ENCODE peak calls at places on chromosomes 16 and 17, in five cellular contexts. K is sigmoid colon, H is suprapubic skin, D is upper lobe of left lung, X is Panc1. R is an unnamed sample.

GRCh38 chr16:35559911-35560636 is 2100.7 kb downstream of the TP53TG3F start:
- DNase-seq in X (no peak), D (no peak), H (no peak), K (no peak), R (no peak)

GRCh38 chr17:32487460-32488176 is 825 bp downstream of the CDK5R1 start:
- DNase-seq in H (no peak), D (peak; percentile 77), X (no peak), K (no peak), R (peak; percentile 87)

GRCh38 chr16:23848958-23849357 is 13.2 kb downstream of the PRKCB start:
- DNase-seq in H (no peak), K (no peak), X (no peak), D (no peak), R (no peak)

GRCh38 chr17:53633856-53634255 is 188.9 kb upstream of the KIF2B start:
- DNase-seq in D (no peak), K (no peak), X (no peak), H (no peak), R (no peak)

GRCh38 chr17:5605452-5605851 is 21.1 kb upstream of the NLRP1 start:
- DNase-seq in X (no peak), H (no peak), K (no peak), D (no peak), R (no peak)

GRCh38 chr17:42438600-42439567 is 15.8 kb upstream of the CAVIN1 start:
- DNase-seq in K (no peak), X (no peak), D (no peak), H (peak; percentile 53), R (peak; percentile 81)

GRCh38 chr17:81432873-81433451 is 37.7 kb downstream of the BAHCC1 start:
- DNase-seq in X (no peak), H (no peak), D (peak; percentile 66), K (no peak), R (no peak)

GRCh38 chr17:73331060-73331459 is 19.3 kb upstream of the CDC42EP4 start:
- DNase-seq in K (no peak), X (no peak), D (no peak), H (no peak), R (no peak)

GRCh38 chr17:2171725-2172446 is 117.0 kb downstream of the HIC1 start:
- DNase-seq in D (no peak), K (peak; percentile 96), X (no peak), H (no peak), R (no peak)

GRCh38 chr16:12458591-12459400 is 344.9 kb downstream of the CPPED1 start:
- DNase-seq in K (no peak), X (no peak), H (no peak), D (no peak), R (peak; percentile 89)

DNA sequence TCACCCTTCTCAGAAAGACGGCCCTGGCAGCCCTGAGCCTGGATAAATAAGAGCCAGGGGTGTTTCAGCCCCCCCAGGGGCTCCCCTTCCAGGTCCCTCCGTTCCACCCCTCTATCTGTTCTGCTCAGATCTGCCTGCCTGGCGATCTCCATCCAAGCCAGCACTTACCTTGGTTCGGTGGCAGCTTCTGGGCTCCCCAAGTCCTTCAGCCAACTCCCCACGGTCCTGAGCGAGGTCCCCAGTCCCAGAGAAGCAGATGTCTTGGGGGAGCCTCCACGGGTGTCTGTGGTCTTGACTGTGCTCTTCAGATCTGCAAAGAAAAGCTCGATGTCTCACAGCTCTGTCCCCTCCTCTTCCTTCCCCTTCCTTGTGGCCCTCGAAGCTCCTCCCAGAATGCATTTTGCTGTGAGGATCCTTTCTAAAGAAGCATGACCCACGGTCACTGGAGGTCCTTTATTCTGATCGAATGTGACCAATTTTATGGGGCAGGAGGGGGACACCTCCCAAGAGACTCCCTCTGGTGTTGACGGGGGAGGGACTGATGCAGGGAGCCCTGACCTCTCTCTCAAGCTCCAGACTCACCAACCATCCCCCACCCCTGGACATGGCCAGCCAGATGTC is at the start of gene PIK3R6:
- DNase-seq in K (no peak), H (no peak), D (no peak), X (no peak), R (no peak)
- H3K4me3 ChIP-seq in K (no peak within 1 kb of the TSS), H (no peak within 1 kb of the TSS), D (peak within 1 kb of the TSS; percentile 28), X (no peak within 1 kb of the TSS), R (peak within 1 kb of the TSS; percentile 3)

DNA sequence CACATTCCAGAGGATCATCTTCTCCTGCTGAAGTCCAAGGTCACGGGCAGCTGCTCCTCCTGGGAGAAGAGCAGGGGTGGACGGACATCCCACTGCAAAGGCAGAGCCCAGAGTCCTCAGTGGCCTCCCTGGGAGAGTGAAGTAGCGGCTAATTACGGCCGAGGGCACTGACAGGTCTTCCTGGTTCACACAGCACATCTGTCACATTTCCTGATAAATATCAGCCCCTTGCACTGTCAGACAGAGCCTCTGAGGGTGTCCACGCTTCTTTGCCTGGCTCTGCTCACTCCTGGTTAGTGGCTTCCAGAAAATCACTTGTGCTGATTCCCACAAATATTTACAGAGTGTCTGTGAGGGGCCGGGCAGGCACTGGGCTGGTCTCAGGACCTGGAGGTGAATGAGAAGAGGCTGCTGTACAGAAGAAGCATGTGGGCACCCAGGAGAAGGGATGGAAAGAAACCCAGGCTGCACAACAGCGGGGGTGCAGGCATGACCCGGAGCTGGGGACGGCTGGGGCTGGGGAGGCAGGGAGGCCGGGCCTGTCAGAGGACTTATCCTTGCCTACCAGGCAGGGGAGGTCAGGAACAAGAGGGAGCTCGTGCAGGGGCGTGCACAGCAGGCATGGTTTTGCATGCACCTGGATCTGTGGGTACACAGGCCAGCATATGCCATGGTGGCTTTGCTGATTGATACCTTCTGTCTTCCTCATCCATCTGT is 258.2 kb upstream of the TNRC6C start:
- DNase-seq in K (no peak), D (no peak), H (no peak), X (no peak), R (no peak)
- TF ChIP-seq POLR2AphosphoS5 in K (no peak), D (no peak), H (no peak), X (no peak), R (no peak)

DNA sequence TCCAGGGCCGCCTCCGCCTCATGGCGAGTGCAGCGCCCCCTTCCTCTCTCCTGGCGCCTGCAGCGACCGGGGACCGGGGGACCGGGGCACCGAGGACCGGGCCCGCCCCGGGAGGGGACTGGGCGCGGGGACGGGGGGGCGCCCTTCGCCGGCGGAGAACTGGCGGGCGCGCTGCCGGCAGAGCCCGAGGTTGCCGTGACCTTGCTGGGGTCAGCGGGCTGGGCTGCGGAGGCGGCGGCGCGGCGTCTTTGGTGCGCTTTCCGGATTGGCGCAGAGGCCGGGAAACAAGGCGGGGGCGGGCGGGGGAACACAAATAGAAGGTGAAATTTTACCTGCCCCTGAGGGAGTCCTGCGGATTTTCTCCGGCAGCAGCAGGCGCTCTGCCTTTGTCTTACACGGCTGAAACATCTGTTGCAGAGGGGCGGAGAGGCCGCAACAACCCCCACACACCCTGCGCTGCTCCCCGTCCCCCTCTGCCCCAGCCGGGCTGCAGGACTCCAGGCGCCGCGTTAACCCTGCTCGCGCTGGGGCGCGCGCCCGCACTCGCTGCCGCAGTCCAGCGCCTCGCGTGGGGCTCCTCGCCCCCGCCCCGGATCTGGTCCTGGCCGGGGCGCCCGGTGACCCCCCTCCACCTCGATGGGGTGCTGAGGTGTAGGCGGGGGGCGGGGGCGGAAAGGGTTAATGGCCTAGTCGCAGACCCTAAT is 53.5 kb downstream of the SREBF1 start:
- DNase-seq in K (no peak), D (peak; percentile 92), H (no peak), X (no peak), R (peak; percentile 85)
- TF ChIP-seq CTCF in K (no peak), D (no peak), H (no peak), X (peak; percentile 70), R (no peak)

DNA sequence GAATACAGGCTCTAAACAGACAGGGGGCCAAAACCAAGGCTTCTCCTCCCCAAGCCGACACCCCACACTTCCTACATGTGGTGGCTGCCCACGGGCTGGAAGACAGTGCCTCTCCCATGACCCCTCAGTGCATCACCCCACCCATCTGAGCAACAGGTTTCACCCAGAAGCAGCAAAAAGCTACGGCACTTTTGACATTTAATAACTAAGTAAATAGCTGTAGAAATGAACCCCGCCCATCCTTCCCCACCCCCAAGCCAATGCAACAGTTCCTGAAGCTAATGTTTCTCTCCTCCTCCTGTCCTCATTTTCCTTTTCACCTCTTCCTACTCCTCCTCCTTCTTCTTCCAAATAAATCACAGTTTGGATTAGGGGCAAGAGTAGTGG is 9.9 kb upstream of the SOX9 start:
- DNase-seq in X (no peak), D (no peak), K (no peak), H (no peak), R (no peak)
- H3K4me3 ChIP-seq in X (peak overlapping the region; percentile 33), D (no peak overlapping the region), K (no peak overlapping the region), H (peak overlapping the region; percentile 16), R (no peak overlapping the region)

GRCh38 chr17:63821809-63822208 is 5.4 kb upstream of the PSMC5 start:
- DNase-seq in H (no peak), X (no peak), K (no peak), D (no peak), R (no peak)

GRCh38 chr17:63822537-63822936 is 4.7 kb upstream of the PSMC5 start:
- DNase-seq in H (no peak), D (no peak), K (no peak), X (no peak), R (no peak)

GRCh38 chr17:63823659-63824331 is 3.4 kb upstream of the PSMC5 start:
- DNase-seq in X (no peak), D (no peak), K (no peak), H (no peak), R (no peak)

GRCh38 chr17:63826468-63827001 is 696 bp upstream of the PSMC5 start:
- DNase-seq in D (peak; percentile 37), X (no peak), H (no peak), K (no peak), R (no peak)

GRCh38 chr17:63824362-63824761 is 2.9 kb upstream of the PSMC5 start:
- DNase-seq in X (no peak), H (no peak), K (no peak), D (no peak), R (no peak)
- TF ChIP-seq POLR2AphosphoS5 in X (no peak), H (no peak), K (no peak), D (no peak), R (no peak)

GRCh38 chr16:85056211-85056748 is 28.7 kb downstream of the KIAA0513 start:
- DNase-seq in X (no peak), D (no peak), H (no peak), K (no peak), R (no peak)
- TF ChIP-seq CTCF in X (no peak), D (no peak), H (no peak), K (peak; percentile 32), R (peak; percentile 39)

DNA sequence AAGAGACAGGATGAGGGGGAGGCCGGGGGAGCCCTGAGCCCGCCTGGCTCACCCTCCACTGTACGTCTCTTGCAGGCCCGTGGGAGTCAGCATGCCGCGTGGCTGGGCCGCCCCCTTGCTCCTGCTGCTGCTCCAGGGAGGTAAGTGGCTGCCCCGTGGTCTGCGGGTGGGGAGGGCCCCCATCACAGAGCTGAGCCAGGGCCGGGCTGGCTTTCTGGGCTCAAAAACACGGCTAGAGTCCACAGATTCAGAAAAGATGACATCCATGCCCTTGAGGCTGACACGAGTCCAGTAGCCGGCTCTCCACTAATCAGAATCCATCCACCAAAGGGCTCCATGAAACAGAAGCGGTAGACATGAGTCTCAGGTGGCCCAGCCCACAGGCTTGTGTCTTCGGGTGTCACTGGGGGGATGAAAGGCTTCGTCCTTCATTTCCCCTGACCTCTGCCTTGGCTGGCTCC is 28.0 kb downstream of the IL21R start:
- DNase-seq in D (peak; percentile 73), H (peak; percentile 50), X (no peak), K (peak; percentile 41), R (peak; percentile 75)
- H3K4me3 ChIP-seq in D (no peak overlapping the region), H (no peak overlapping the region), X (no peak overlapping the region), K (no peak overlapping the region), R (no peak overlapping the region)

GRCh38 chr16:54647216-54647615 is 283.4 kb upstream of the IRX5 start:
- DNase-seq in H (no peak), X (no peak), K (no peak), D (no peak), R (no peak)
- TF ChIP-seq POLR2AphosphoS5 in H (no peak), X (no peak), K (no peak), D (no peak), R (no peak)